ENCODE peak calls at places on chromosome 20, in six cellular contexts. U, J, E, W, P and T are unnamed samples.

GRCh38 chr20:39588148-39588757 is 626.1 kb downstream of the DHX35 start:
- DNase-seq in U (no peak), J (no peak), E (no peak), W (no peak), P (no peak), T (no peak)

GRCh38 chr20:63082308-63082938 is 75.7 kb upstream of the BHLHE23 start:
- DNase-seq in U (peak; percentile 54), J (peak; percentile 60), E (no peak), W (peak; percentile 11), P (no peak), T (no peak)

GRCh38 chr20:24816431-24816830 is 132.6 kb upstream of the CST7 start:
- DNase-seq in U (no peak), J (no peak), E (no peak), W (no peak), P (no peak), T (no peak)

GRCh38 chr20:32670773-32671455 is 2.8 kb downstream of the C20orf203 start:
- DNase-seq in U (no peak), J (no peak), E (no peak), W (no peak), P (no peak), T (no peak)

GRCh38 chr20:36856691-36857635 is 19.0 kb upstream of the TLDC2 start:
- DNase-seq in U (peak; percentile 80), J (no peak), E (no peak), W (peak; percentile 56), P (peak; percentile 54), T (no peak)

GRCh38 chr20:8722277-8722928 is 346.5 kb upstream of the PLCB4 start:
- DNase-seq in U (peak; percentile 43), J (no peak), E (no peak), W (peak; percentile 77), P (peak; percentile 81), T (no peak)

GRCh38 chr20:50710492-50711063 is 19.2 kb upstream of the RIPOR3 start:
- DNase-seq in U (no peak), J (no peak), E (no peak), W (peak; percentile 45), P (no peak), T (no peak)

GRCh38 chr20:8364734-8365078 is 232.6 kb downstream of the PLCB1 start:
- DNase-seq in U (no peak), J (no peak), E (no peak), W (no peak), P (no peak), T (no peak)

GRCh38 chr20:57040924-57041323 is 225.5 kb downstream of the BMP7 start:
- DNase-seq in U (no peak), J (no peak), E (peak; percentile 56), W (peak; percentile 4), P (peak; percentile 28), T (no peak)

DNA sequence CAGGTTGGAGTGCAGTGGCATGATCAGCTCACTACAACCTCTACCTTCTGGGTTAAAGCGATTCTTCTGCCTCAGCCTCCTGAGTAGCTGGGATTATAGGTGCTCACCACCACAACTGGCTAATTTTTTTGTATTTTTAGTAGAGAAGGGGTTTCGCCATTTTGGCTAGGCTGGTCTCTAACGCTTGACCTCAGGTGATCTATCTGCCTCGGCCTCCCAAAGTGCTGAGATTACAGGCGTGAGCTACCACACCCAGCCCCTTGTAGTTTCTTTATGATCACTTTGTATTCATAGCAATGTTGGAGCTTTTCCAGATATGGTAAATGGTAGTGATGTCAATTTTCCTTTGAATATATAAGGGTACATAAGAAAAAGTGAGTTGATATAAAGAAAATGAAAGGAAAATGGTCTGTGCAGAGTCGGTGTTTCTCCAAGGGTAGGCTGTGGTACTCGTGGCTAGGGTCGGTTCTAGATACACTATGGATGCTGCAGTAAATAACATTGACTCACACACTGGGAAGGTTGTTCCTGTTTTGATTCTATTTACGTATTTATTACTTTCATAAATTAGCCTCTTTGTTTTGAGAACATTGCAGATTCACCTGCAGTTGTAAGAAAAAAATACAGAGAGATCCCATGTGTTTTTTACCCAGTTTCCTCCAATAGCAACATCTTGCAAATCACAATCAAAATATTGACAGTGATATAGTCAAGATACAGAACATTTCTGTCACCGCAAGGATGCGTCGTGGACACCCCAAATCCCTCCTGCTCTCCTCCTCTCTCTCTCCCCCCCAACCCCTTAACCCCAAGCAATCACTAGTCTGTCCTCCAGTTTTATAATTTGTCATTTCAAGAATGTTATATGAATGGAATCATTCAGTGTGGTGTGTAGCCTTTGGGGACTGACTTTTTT is 2.4 kb downstream of the ZNF831 start:
- DNase-seq in U (no peak), J (no peak), E (no peak), W (no peak), P (no peak), T (no peak)
- H3K4me3 ChIP-seq in U (no peak overlapping the region), J (no peak overlapping the region), E (no peak overlapping the region), W (no peak overlapping the region), P (no peak overlapping the region), T (no peak overlapping the region)

GRCh38 chr20:17863577-17864292 is 104.9 kb downstream of the SNX5 start:
- DNase-seq in U (no peak), J (no peak), E (no peak), W (peak; percentile 52), P (peak; percentile 84), T (no peak)
- TF ChIP-seq CTCF in U (no peak), J (no peak), E (no peak), W (no peak), P (no peak), T (no peak)

GRCh38 chr20:47777220-47777619 is 8.1 kb downstream of the SULF2 start:
- DNase-seq in U (no peak), J (no peak), E (no peak), W (no peak), P (no peak), T (no peak)

GRCh38 chr20:47776639-47777038 is 8.6 kb downstream of the SULF2 start:
- DNase-seq in U (no peak), J (no peak), E (no peak), W (no peak), P (no peak), T (no peak)

GRCh38 chr20:47775039-47775438 is 10.2 kb downstream of the SULF2 start:
- DNase-seq in U (no peak), J (no peak), E (no peak), W (no peak), P (no peak), T (no peak)

GRCh38 chr20:47773381-47773786 is 11.9 kb downstream of the SULF2 start:
- DNase-seq in U (peak; percentile 58), J (no peak), E (no peak), W (no peak), P (no peak), T (no peak)

DNA sequence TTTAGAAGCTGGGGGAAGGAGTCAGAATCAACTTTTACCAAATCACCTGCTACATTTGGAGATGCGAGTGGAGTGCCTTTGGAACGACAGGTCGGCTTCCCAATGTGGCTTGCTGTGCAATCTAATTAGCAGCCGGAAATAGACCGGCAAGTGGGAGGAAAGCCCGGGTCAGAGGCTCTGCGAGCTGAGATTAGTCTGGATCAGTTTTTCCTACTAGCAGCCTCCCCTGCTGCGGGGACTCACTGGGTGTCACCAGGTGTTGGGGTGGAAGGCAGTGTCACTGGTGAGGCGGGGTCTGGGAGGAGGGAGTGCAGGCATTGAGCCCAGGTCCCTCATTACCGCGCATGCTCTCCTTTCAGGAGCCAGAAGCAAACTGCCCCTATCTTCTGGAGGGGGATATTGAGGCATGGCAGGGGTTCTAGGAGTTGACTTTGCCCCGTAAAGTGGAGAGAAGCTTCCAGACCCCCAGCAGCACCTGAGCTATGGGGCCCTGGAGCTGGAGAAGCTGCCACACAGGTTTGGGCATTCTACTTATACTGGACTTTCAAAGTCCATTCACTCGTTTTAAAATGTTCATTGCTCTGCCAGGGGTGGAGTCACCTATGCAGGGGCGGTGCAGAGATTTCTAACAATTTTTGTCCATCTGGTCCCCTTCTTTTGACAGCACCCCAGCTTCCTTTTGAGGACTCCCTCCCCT is 11.1 kb downstream of the SULF2 start:
- DNase-seq in U (peak; percentile 48), J (no peak), E (no peak), W (no peak), P (no peak), T (no peak)
- H3K4me3 ChIP-seq in U (no peak overlapping the region), J (no peak overlapping the region), E (no peak overlapping the region), W (no peak overlapping the region), P (no peak overlapping the region), T (no peak overlapping the region)

DNA sequence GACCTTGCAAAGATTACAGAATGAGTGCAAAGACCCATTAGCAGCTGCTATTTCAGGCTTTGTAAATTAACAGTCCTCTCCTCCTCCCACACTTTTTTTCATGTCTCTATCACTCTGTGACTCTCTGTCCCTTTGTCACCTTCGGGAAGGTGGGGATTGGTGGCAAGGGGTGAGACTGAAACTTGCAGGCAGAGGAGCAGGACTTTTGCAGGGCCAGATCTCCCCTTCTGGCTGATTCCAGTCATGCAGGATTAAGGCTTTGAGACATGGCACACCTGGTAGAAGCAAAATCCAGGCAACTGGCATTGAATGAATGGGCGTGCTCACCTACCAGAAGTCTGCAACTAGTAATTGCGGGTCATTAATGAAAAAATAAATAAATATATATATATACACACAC is 222.7 kb downstream of the TSHZ2 start:
- DNase-seq in U (no peak), J (no peak), E (no peak), W (no peak), P (no peak), T (no peak)
- TF ChIP-seq CTCF in U (no peak), J (no peak), E (no peak), W (no peak), P (no peak), T (no peak)

GRCh38 chr20:53735536-53736050 is 142.0 kb upstream of the ZNF217 start:
- DNase-seq in U (no peak), J (no peak), E (peak; percentile 87), W (peak; percentile 92), P (peak; percentile 70), T (peak; percentile 93)
- H3K4me3 ChIP-seq in U (no peak overlapping the region), J (no peak overlapping the region), E (no peak overlapping the region), W (no peak overlapping the region), P (no peak overlapping the region), T (no peak overlapping the region)

GRCh38 chr20:38057351-38057972 is 23.9 kb downstream of the RPRD1B start:
- DNase-seq in U (peak; percentile 83), J (peak; percentile 89), E (no peak), W (peak; percentile 67), P (peak; percentile 75), T (no peak)
- TF ChIP-seq CTCF in U (peak; percentile 82), J (peak; percentile 86), E (peak; percentile 79), W (peak; percentile 80), P (peak; percentile 81), T (peak; percentile 77)